ENCODE peak calls at places on chromosomes 4 and X, in four cellular contexts. One of them, this sample, is unnamed.

GRCh38 chr4:79823148-79823763 is 249.8 kb downstream of the ANTXR2 start:
- DNase-seq in SK-N-SH: no peak
- DNase-seq in K562: no peak
- DNase-seq in HepG2: no peak
- DNase-seq in this sample: no peak

GRCh38 chr4:15868816-15869413 is 69.6 kb downstream of the FGFBP1 start:
- DNase-seq in SK-N-SH: no peak
- DNase-seq in K562: no peak
- DNase-seq in HepG2: no peak
- DNase-seq in this sample: no peak

GRCh38 chr4:53601251-53601764 is 10.0 kb upstream of the LNX1 start:
- DNase-seq in SK-N-SH: peak
- DNase-seq in K562: peak
- DNase-seq in HepG2: peak
- DNase-seq in this sample: no peak

GRCh38 chr4:24303926-24304325 is 280.4 kb downstream of the DHX15 start:
- DNase-seq in SK-N-SH: no peak
- DNase-seq in K562: no peak
- DNase-seq in HepG2: no peak
- DNase-seq in this sample: no peak

GRCh38 chr4:173522160-173522873 is 7.7 kb downstream of the HAND2 start:
- DNase-seq in SK-N-SH: peak
- DNase-seq in K562: peak
- DNase-seq in HepG2: no peak
- DNase-seq in this sample: no peak

GRCh38 chrX:121851033-121851432 is 803.6 kb downstream of the GLUD2 start:
- DNase-seq in SK-N-SH: no peak
- DNase-seq in K562: peak
- DNase-seq in HepG2: no peak
- DNase-seq in this sample: no peak

GRCh38 chr4:23023121-23023520 is 330.4 kb downstream of the GBA3 start:
- DNase-seq in SK-N-SH: no peak
- DNase-seq in K562: no peak
- DNase-seq in HepG2: no peak
- DNase-seq in this sample: no peak

GRCh38 chr4:140296335-140296753 is 77.1 kb upstream of the SCOC start:
- DNase-seq in SK-N-SH: peak
- DNase-seq in K562: no peak
- DNase-seq in HepG2: peak
- DNase-seq in this sample: peak

GRCh38 chrX:102950908-102951866 is 14.1 kb downstream of the RAB40AL start:
- DNase-seq in SK-N-SH: peak
- DNase-seq in K562: peak
- DNase-seq in HepG2: peak
- DNase-seq in this sample: peak

GRCh38 chr4:119039160-119039559 is 96.5 kb upstream of the MYOZ2 start:
- DNase-seq in SK-N-SH: no peak
- DNase-seq in K562: no peak
- DNase-seq in HepG2: no peak
- DNase-seq in this sample: no peak

GRCh38 chrX:139448996-139449395 is 81.5 kb upstream of the F9 start:
- DNase-seq in SK-N-SH: no peak
- DNase-seq in K562: no peak
- DNase-seq in HepG2: no peak
- DNase-seq in this sample: no peak

GRCh38 chr4:73989031-73989430 is 1.0 kb upstream of the PPBP start:
- DNase-seq in SK-N-SH: no peak
- DNase-seq in K562: no peak
- DNase-seq in HepG2: no peak
- DNase-seq in this sample: no peak

GRCh38 chr4:153539058-153539826 is 73.1 kb downstream of the TMEM131L start:
- DNase-seq in SK-N-SH: no peak
- DNase-seq in K562: no peak
- DNase-seq in HepG2: no peak
- DNase-seq in this sample: no peak

GRCh38 chr4:72314869-72315268 is 254.2 kb downstream of the ADAMTS3 start:
- DNase-seq in SK-N-SH: no peak
- DNase-seq in K562: no peak
- DNase-seq in HepG2: no peak
- DNase-seq in this sample: no peak

GRCh38 chr4:175421506-175421905 is 390.6 kb downstream of the GPM6A start:
- DNase-seq in SK-N-SH: no peak
- DNase-seq in K562: no peak
- DNase-seq in HepG2: peak
- DNase-seq in this sample: no peak

GRCh38 chrX:100358766-100359165 is 51.3 kb downstream of the PCDH19 start:
- DNase-seq in SK-N-SH: no peak
- DNase-seq in K562: no peak
- DNase-seq in HepG2: no peak
- DNase-seq in this sample: no peak

GRCh38 chrX:24259544-24260240 is 54.2 kb downstream of the SUPT20HL2 start:
- DNase-seq in SK-N-SH: peak
- DNase-seq in K562: peak
- DNase-seq in HepG2: peak
- DNase-seq in this sample: peak

GRCh38 chrX:23937100-23937499 is 29.3 kb downstream of the CXorf58 start:
- DNase-seq in SK-N-SH: no peak
- DNase-seq in K562: no peak
- DNase-seq in HepG2: no peak
- DNase-seq in this sample: no peak

GRCh38 chr4:120000591-120001296 is 65.9 kb downstream of the MAD2L1 start:
- DNase-seq in SK-N-SH: no peak
- DNase-seq in K562: no peak
- DNase-seq in HepG2: no peak
- DNase-seq in this sample: no peak

GRCh38 chr4:56742080-56742871 is 61.2 kb upstream of the HOPX start:
- DNase-seq in SK-N-SH: no peak
- DNase-seq in K562: no peak
- DNase-seq in HepG2: no peak
- DNase-seq in this sample: no peak

GRCh38 chrX:115584715-115585114 is 23.7 kb downstream of the PLS3 start:
- DNase-seq in SK-N-SH: no peak
- DNase-seq in K562: no peak
- DNase-seq in HepG2: no peak
- DNase-seq in this sample: no peak

GRCh38 chr4:28211714-28212470 is 1351.3 kb downstream of the STIM2 start:
- DNase-seq in SK-N-SH: no peak
- DNase-seq in K562: no peak
- DNase-seq in HepG2: no peak
- DNase-seq in this sample: no peak

GRCh38 chr4:116321471-116321870 is 763.9 kb downstream of the TRAM1L1 start:
- DNase-seq in SK-N-SH: no peak
- DNase-seq in K562: no peak
- DNase-seq in HepG2: no peak
- DNase-seq in this sample: no peak

GRCh38 chrX:38232287-38232686 is 11.6 kb upstream of the SRPX start:
- DNase-seq in SK-N-SH: no peak
- DNase-seq in K562: no peak
- DNase-seq in HepG2: no peak
- DNase-seq in this sample: no peak

GRCh38 chr4:99574530-99575314 is at the start of gene MTTP:
- DNase-seq in SK-N-SH: no peak
- DNase-seq in K562: no peak
- DNase-seq in HepG2: peak
- DNase-seq in this sample: no peak

GRCh38 chrX:21993265-21993664 is 38.9 kb upstream of the PHEX start:
- DNase-seq in SK-N-SH: no peak
- DNase-seq in K562: peak
- DNase-seq in HepG2: no peak
- DNase-seq in this sample: no peak
- TF ChIP-seq ELF1 in SK-N-SH: no peak
- TF ChIP-seq ELF1 in K562: no peak
- TF ChIP-seq ELF1 in HepG2: no peak
- TF ChIP-seq ELF1 in this sample: no peak

DNA sequence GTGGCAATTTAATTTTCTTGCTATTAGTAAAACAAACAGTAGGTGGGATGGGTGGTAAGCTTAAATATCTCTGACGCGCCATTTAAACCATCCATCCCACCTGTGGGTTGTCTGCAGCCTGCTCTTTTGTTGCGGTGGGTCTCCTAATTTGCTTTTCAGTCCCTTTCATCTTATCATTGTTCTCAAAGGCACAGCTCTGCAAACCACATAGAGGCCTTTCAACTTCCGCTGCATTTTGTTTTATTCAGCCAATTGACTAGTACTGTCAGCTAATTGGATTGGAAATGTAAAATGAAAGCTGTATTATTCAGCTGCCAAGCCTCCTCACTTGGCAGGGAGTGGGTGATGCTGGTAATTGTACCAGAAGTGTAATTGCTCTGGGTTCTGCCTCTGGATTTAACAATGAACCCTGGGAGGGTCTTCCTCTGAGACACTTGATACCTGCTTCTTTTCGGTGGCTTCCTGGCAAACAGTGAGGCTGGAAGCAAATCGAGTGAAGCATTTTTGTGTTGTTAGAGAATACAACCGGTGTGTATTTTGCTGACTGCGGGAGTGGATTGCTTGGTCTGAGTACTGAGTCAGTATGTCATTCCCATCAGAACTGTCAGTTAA is 165.6 kb downstream of the FRAS1 start:
- DNase-seq in SK-N-SH: no peak
- DNase-seq in K562: no peak
- DNase-seq in HepG2: no peak
- DNase-seq in this sample: no peak
- TF ChIP-seq ELF1 in SK-N-SH: no peak
- TF ChIP-seq ELF1 in K562: no peak
- TF ChIP-seq ELF1 in HepG2: no peak
- TF ChIP-seq ELF1 in this sample: no peak

DNA sequence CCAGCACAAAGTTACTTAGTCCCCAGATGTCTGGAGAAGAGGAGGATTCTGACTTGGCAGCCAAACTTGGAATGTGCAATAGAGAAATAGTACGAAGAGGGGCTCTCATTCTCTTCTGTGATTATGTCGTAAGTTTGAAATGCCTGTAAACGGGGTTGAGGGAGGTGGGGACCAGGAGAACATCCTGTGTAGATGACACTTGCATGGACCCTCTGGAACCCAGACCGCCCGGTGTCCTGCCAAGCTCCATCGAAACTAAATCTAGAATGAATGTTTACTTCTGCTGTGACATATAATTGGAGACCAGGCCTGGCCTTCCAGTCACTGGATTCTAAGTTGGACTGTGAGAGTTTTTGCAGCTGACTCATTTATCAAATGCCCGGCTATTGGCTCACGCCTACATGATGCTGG is 44.9 kb upstream of the MSANTD1 start:
- DNase-seq in SK-N-SH: no peak
- DNase-seq in K562: no peak
- DNase-seq in HepG2: peak
- DNase-seq in this sample: no peak
- TF ChIP-seq ELF1 in SK-N-SH: no peak
- TF ChIP-seq ELF1 in K562: no peak
- TF ChIP-seq ELF1 in HepG2: no peak
- TF ChIP-seq ELF1 in this sample: no peak

GRCh38 chrX:19886375-19886774 is 1.0 kb downstream of the SH3KBP1 start:
- DNase-seq in SK-N-SH: no peak
- DNase-seq in K562: no peak
- DNase-seq in HepG2: peak
- DNase-seq in this sample: no peak

GRCh38 chrX:19885732-19886131 is 1.7 kb downstream of the SH3KBP1 start:
- DNase-seq in SK-N-SH: no peak
- DNase-seq in K562: no peak
- DNase-seq in HepG2: no peak
- DNase-seq in this sample: no peak

GRCh38 chrX:19881559-19881958 is 5.8 kb downstream of the SH3KBP1 start:
- DNase-seq in SK-N-SH: no peak
- DNase-seq in K562: no peak
- DNase-seq in HepG2: no peak
- DNase-seq in this sample: no peak

GRCh38 chrX:19882066-19882775 is 5.2 kb downstream of the SH3KBP1 start:
- DNase-seq in SK-N-SH: no peak
- DNase-seq in K562: no peak
- DNase-seq in HepG2: no peak
- DNase-seq in this sample: no peak

DNA sequence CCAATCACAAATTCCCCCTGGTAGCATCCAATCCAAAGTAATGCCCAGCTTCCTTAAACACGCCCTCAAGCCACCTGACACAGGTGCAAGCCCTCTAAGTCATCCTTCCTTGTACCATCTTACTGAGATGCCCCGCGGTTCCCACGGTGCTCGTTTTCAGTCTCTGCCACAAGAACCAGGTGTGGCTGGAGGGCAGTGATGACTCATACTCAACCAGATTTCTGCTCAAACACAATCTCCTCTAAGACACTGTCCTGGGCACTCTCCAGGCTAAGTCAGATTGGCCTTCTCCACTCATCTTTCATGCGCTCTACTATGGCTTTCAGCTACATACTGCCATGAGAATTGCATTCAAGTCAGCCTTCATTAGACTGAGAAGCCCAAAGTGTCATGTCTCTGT is 3.5 kb downstream of the SH3KBP1 start:
- DNase-seq in SK-N-SH: no peak
- DNase-seq in K562: no peak
- DNase-seq in HepG2: no peak
- DNase-seq in this sample: peak
- TF ChIP-seq ELF1 in SK-N-SH: no peak
- TF ChIP-seq ELF1 in K562: no peak
- TF ChIP-seq ELF1 in HepG2: no peak
- TF ChIP-seq ELF1 in this sample: no peak

GRCh38 chr4:54840992-54841768 is 183.4 kb downstream of the KIT start:
- DNase-seq in SK-N-SH: peak
- DNase-seq in K562: peak
- DNase-seq in HepG2: no peak
- DNase-seq in this sample: no peak
- TF ChIP-seq ELF1 in SK-N-SH: no peak
- TF ChIP-seq ELF1 in K562: no peak
- TF ChIP-seq ELF1 in HepG2: no peak
- TF ChIP-seq ELF1 in this sample: no peak

GRCh38 chrX:135625995-135626394 is 87.4 kb upstream of the CT45A1 start:
- DNase-seq in SK-N-SH: peak
- DNase-seq in K562: peak
- DNase-seq in HepG2: peak
- DNase-seq in this sample: peak
- TF ChIP-seq ELF1 in SK-N-SH: no peak
- TF ChIP-seq ELF1 in K562: no peak
- TF ChIP-seq ELF1 in HepG2: no peak
- TF ChIP-seq ELF1 in this sample: no peak